ENCODE peak calls at places on chromosomes 12 and 14, in four cellular contexts. G is mucosa of descending colon, D is endodermal cell, F is ovary. H is an unnamed sample.

GRCh38 chr12:89351489-89352241 is 636 bp downstream of the DUSP6 start:
- DNase-seq in F (peak), D (peak), G (peak), H (peak)

GRCh38 chr14:71638523-71639196 is 293.6 kb upstream of the RGS6 start:
- DNase-seq in G (no peak), D (no peak), F (no peak), H (no peak)

GRCh38 chr12:88896958-88897357 is 316.7 kb upstream of the KITLG start:
- DNase-seq in D (no peak), G (no peak), F (no peak), H (no peak)

GRCh38 chr14:96117101-96117897 is 78.1 kb downstream of the C14orf132 start:
- DNase-seq in D (no peak), F (no peak), G (no peak), H (no peak)

GRCh38 chr12:107372229-107372658 is 278.9 kb upstream of the CRY1 start:
- DNase-seq in G (no peak), F (no peak), D (no peak), H (no peak)

GRCh38 chr12:109734219-109735000 is 20.8 kb downstream of the FAM222A start:
- DNase-seq in D (peak), F (peak), G (peak), H (no peak)

GRCh38 chr14:99752486-99753121 is 40.6 kb upstream of the EML1 start:
- DNase-seq in F (peak), G (no peak), D (no peak), H (no peak)

GRCh38 chr12:92814584-92814983 is 111.8 kb downstream of the PLEKHG7 start:
- DNase-seq in G (no peak), F (no peak), D (no peak), H (no peak)

GRCh38 chr14:50335389-50335788 is 23.3 kb downstream of the DMAC2L start:
- DNase-seq in D (peak), F (peak), G (peak), H (no peak)

GRCh38 chr12:31989987-31990386 is 30.8 kb downstream of the RESF1 start:
- DNase-seq in G (no peak), D (peak), F (no peak), H (no peak)

GRCh38 chr14:89011727-89012271 is 187.3 kb downstream of the TTC8 start:
- DNase-seq in G (no peak), F (no peak), D (no peak), H (no peak)

GRCh38 chr14:105162374-105162979 is 6.1 kb downstream of the JAG2 start:
- DNase-seq in G (no peak), F (no peak), D (no peak), H (no peak)

DNA sequence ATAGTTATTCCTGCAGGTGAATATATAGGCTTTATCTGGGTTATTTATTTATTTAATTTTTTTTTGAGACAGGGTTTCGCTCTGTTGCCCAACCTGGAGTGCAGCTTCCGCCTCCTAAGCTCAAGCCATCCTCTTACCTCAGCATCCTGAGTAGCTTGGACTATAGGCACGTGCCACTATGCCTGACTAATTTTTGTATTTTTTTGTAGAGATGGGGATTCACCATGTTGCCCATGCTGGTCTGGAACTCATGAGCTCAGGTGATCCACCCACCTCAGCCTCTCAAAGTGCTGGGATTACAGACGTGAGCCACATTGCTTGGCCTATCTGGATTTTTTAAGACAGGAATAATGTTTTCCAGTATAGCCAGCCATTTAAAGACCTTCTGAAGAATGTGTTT is 2.0 kb downstream of the RAN start:
- DNase-seq in D (no peak), G (no peak), F (no peak), H (no peak)
- H3K4me3 ChIP-seq in D (peak), G (no peak), F (no peak), H (no peak)

GRCh38 chr12:14135996-14136395 is 154.6 kb upstream of the GRIN2B start:
- DNase-seq in D (no peak), G (no peak), F (no peak), H (no peak)

GRCh38 chr12:14138495-14138894 is 157.1 kb upstream of the GRIN2B start:
- DNase-seq in F (no peak), G (no peak), D (peak), H (no peak)
- TF ChIP-seq CTCF in F (no peak), G (no peak), D (peak), H (no peak)

GRCh38 chr14:32932302-32932920 is 6.3 kb upstream of the NPAS3 start:
- DNase-seq in F (no peak), D (no peak), G (no peak), H (no peak)
- H3K4me3 ChIP-seq in F (peak), D (peak), G (no peak), H (peak)

GRCh38 chr12:127284021-127284420 is 982.9 kb upstream of the TMEM132C start:
- DNase-seq in F (no peak), D (no peak), G (no peak), H (no peak)

GRCh38 chr12:127278351-127278750 is 988.6 kb upstream of the TMEM132C start:
- DNase-seq in G (no peak), D (no peak), F (no peak), H (no peak)

GRCh38 chr12:127277882-127278281 is 989.1 kb upstream of the TMEM132C start:
- DNase-seq in G (no peak), D (no peak), F (no peak), H (no peak)

GRCh38 chr12:127282786-127283565 is 984.0 kb upstream of the TMEM132C start:
- DNase-seq in D (no peak), F (no peak), G (no peak), H (no peak)

GRCh38 chr12:127280393-127281275 is 986.3 kb upstream of the TMEM132C start:
- DNase-seq in G (peak), D (peak), F (peak), H (no peak)
- TF ChIP-seq CTCF in G (peak), D (peak), F (no peak), H (peak)

GRCh38 chr12:50387487-50387886 is 8.9 kb downstream of the FAM186A start:
- DNase-seq in G (no peak), F (no peak), D (no peak), H (no peak)
- H3K4me3 ChIP-seq in G (no peak), F (no peak), D (no peak), H (no peak)